ENCODE peak calls at places on chromosomes 7 and 10, in five cellular contexts. E is GM23248, G is PC-3, X is hepatocyte, K is HCT116. O is an unnamed sample.

GRCh38 chr10:26550774-26551526 is 112.8 kb downstream of the APBB1IP start:
- DNase-seq in E (no peak), X (no peak), G (peak; percentile 42), K (peak; percentile 51), O (no peak)

GRCh38 chr10:113978802-113979201 is 64.9 kb upstream of the ADRB1 start:
- DNase-seq in K (no peak), G (no peak), E (no peak), X (no peak), O (no peak)

GRCh38 chr7:29080803-29081202 is 65.5 kb downstream of the CPVL start:
- DNase-seq in X (no peak), K (no peak), E (peak; percentile 26), G (no peak), O (no peak)

GRCh38 chr10:119199231-119199992 is 8.0 kb upstream of the GRK5 start:
- DNase-seq in G (peak; percentile 70), E (peak; percentile 88), X (peak; percentile 88), K (peak; percentile 77), O (peak; percentile 50)

GRCh38 chr10:33005322-33006282 is 47.6 kb upstream of the ITGB1 start:
- DNase-seq in E (peak; percentile 99), G (peak; percentile 100), X (peak; percentile 90), K (peak; percentile 89), O (no peak)

GRCh38 chr7:56537952-56538351 is 421.7 kb upstream of the NUPR2 start:
- DNase-seq in X (no peak), E (no peak), G (no peak), K (no peak), O (no peak)

GRCh38 chr7:157502701-157503111 is 165.9 kb downstream of the DNAJB6 start:
- DNase-seq in K (no peak), G (peak; percentile 6), E (peak; percentile 6), X (no peak), O (no peak)

GRCh38 chr7:128876586-128876977 is 13.9 kb downstream of the ATP6V1F start:
- DNase-seq in X (no peak), E (no peak), G (no peak), K (no peak), O (no peak)

GRCh38 chr7:128708235-128708634 is 30.9 kb upstream of the CALU start:
- DNase-seq in K (no peak), G (no peak), E (no peak), X (no peak), O (no peak)

GRCh38 chr7:30510124-30511074 is 5.8 kb upstream of the GGCT start:
- DNase-seq in E (peak; percentile 68), G (peak; percentile 61), X (peak; percentile 50), K (peak; percentile 36), O (peak; percentile 39)

GRCh38 chr7:142357953-142358520 is 100.2 kb upstream of the PRSS58 start:
- DNase-seq in X (peak; percentile 77), E (peak; percentile 76), K (peak; percentile 73), G (peak; percentile 78), O (peak; percentile 83)

GRCh38 chr7:5594616-5595544 is 171.2 kb upstream of the TNRC18 start:
- DNase-seq in E (peak; percentile 66), G (peak; percentile 33), K (no peak), X (peak; percentile 62), O (no peak)

GRCh38 chr7:29457141-29457561 is 106.5 kb upstream of the PRR15 start:
- DNase-seq in E (peak; percentile 26), X (no peak), K (no peak), G (no peak), O (no peak)

GRCh38 chr7:376306-376969 is 86.5 kb downstream of the FOXL3 start:
- DNase-seq in E (no peak), X (peak; percentile 43), K (no peak), G (no peak), O (no peak)

GRCh38 chr10:69703766-69704191 is 73.7 kb downstream of the FAM241B start:
- DNase-seq in E (peak; percentile 73), G (peak; percentile 96), X (no peak), K (peak; percentile 33), O (no peak)

GRCh38 chr10:61798711-61799110 is 102.8 kb upstream of the ARID5B start:
- DNase-seq in E (no peak), G (peak; percentile 56), X (no peak), K (no peak), O (no peak)

GRCh38 chr7:102117743-102118142 is 168.9 kb upstream of the SH2B2 start:
- DNase-seq in G (no peak), X (no peak), E (peak; percentile 74), K (no peak), O (no peak)

GRCh38 chr7:102291056-102291915 is 4.6 kb downstream of the SH2B2 start:
- DNase-seq in E (peak; percentile 13), X (no peak), K (no peak), G (no peak), O (peak; percentile 79)

GRCh38 chr7:108103566-108104298 is 26.4 kb downstream of the LAMB4 start:
- DNase-seq in X (peak; percentile 22), K (no peak), E (peak; percentile 53), G (peak; percentile 15), O (no peak)

GRCh38 chr7:91826377-91826776 is 54.1 kb downstream of the MTERF1 start:
- DNase-seq in K (peak; percentile 22), G (peak; percentile 57), X (no peak), E (peak; percentile 42), O (no peak)

GRCh38 chr7:153590136-153590535 is 462.1 kb upstream of the DPP6 start:
- DNase-seq in G (no peak), E (no peak), X (no peak), K (no peak), O (no peak)

GRCh38 chr10:119715628-119716505 is 10.0 kb upstream of the INPP5F start:
- DNase-seq in G (no peak), K (no peak), X (no peak), E (no peak), O (no peak)

GRCh38 chr7:40536406-40536805 is 401.6 kb downstream of the SUGCT start:
- DNase-seq in E (no peak), K (no peak), G (no peak), X (no peak), O (no peak)

GRCh38 chr7:34837826-34838225 is 179.8 kb downstream of the NPSR1 start:
- DNase-seq in K (no peak), X (no peak), G (peak; percentile 56), E (no peak), O (no peak)

GRCh38 chr7:135459951-135460567 is 49.8 kb downstream of the CNOT4 start:
- DNase-seq in E (no peak), G (no peak), X (no peak), K (no peak), O (no peak)

GRCh38 chr7:79137942-79138341 is 315.5 kb downstream of the MAGI2 start:
- DNase-seq in G (peak; percentile 69), E (peak; percentile 43), K (no peak), X (no peak), O (no peak)

GRCh38 chr10:36676321-36677169 is 448.9 kb upstream of the ANKRD30A start:
- DNase-seq in X (no peak), E (peak; percentile 71), K (no peak), G (peak; percentile 59), O (no peak)

GRCh38 chr10:633279-634245 is 55.9 kb downstream of the DIP2C start:
- DNase-seq in K (no peak), G (no peak), E (no peak), X (no peak), O (no peak)

GRCh38 chr7:99305473-99306260 is 20.0 kb upstream of the ARPC1A start:
- DNase-seq in G (no peak), X (no peak), E (peak; percentile 12), K (no peak), O (no peak)
- TF ChIP-seq EZH2phosphoT487 in G (no peak), X (no peak), E (no peak), K (no peak), O (no peak)

GRCh38 chr10:44233561-44234470 is 151.1 kb downstream of the CXCL12 start:
- DNase-seq in E (no peak), X (peak; percentile 90), K (no peak), G (no peak), O (no peak)

GRCh38 chr10:44235363-44235762 is 149.5 kb downstream of the CXCL12 start:
- DNase-seq in X (no peak), G (no peak), K (no peak), E (no peak), O (no peak)

GRCh38 chr10:44237364-44238034 is 147.4 kb downstream of the CXCL12 start:
- DNase-seq in K (no peak), E (no peak), X (no peak), G (no peak), O (no peak)

GRCh38 chr10:44238212-44238611 is 146.7 kb downstream of the CXCL12 start:
- DNase-seq in G (no peak), K (no peak), X (no peak), E (no peak), O (no peak)

DNA sequence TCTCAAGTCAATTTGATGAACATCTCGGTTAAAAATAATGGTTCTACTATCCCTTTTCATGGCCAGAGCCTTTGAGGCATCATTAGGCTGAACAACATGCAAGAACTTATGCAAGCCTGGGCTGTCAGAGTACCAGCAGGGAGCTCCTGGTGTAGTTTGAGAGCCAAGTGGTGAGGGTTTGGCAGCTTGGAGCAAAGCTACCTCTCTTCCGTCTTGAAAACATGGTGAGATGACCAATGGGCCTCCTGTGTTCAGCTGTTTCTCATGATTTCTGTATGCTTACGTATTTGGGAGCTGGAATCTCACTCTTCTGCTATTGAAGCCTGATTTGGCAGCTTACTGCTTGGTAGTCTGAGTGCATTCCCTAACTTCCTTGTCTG is 150.4 kb downstream of the CXCL12 start:
- DNase-seq in E (peak; percentile 12), G (no peak), K (no peak), X (no peak), O (no peak)
- TF ChIP-seq EZH2phosphoT487 in E (no peak), G (no peak), K (no peak), X (no peak), O (no peak)

GRCh38 chr10:128625926-128626325 is 499.7 kb upstream of the MKI67 start:
- DNase-seq in K (no peak), G (no peak), E (peak; percentile 20), X (no peak), O (no peak)
- TF ChIP-seq EZH2phosphoT487 in K (no peak), G (no peak), E (no peak), X (no peak), O (no peak)

GRCh38 chr10:6179078-6179477 is 23.7 kb upstream of the PFKFB3 start:
- DNase-seq in E (no peak), K (no peak), G (no peak), X (no peak), O (no peak)

GRCh38 chr10:6175329-6176055 is 27.2 kb upstream of the PFKFB3 start:
- DNase-seq in E (no peak), G (no peak), K (no peak), X (no peak), O (no peak)

GRCh38 chr10:6177880-6178281 is 24.9 kb upstream of the PFKFB3 start:
- DNase-seq in X (no peak), K (no peak), E (no peak), G (no peak), O (no peak)

GRCh38 chr10:6178581-6178980 is 24.2 kb upstream of the PFKFB3 start:
- DNase-seq in E (no peak), X (no peak), K (no peak), G (no peak), O (no peak)

DNA sequence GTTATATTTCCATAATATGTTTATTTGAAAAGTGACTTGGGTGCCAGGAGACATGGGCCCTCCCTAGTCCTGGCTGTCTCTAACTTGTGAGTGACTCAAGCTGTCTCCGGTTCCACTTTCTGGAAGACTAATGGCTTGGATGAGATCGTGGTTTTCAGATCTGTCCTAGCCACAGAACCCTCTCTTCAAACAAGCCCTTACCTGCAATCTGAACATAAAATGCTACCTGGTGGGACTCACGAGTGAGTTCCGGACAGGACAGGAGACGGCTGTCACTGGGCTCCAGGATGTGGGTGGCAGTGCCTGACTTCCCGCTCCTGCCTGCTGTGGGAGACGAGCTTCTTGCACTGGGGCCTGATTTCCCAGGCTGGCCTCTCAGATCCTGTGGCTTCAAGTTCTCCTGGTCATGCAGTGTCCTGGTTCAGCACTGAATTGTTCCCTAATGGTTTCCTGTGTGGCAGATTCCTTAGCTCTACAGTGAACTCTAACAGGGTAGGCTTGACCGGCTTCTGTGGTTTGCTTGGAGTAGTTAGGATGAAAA is 26.0 kb upstream of the PFKFB3 start:
- DNase-seq in K (no peak), E (peak; percentile 60), X (no peak), G (peak; percentile 6), O (no peak)
- TF ChIP-seq EZH2phosphoT487 in K (no peak), E (no peak), X (no peak), G (no peak), O (no peak)

O was measured in MM.1S.